ENCODE peak calls at places on chromosomes 12 and 14, in four cellular contexts. V, L, Z and Q are unnamed samples. For H3K27me3, the result is how much of the 10 kb centered on the place peaks cover.

GRCh38 chr12:6950944-6951540 is at the start of gene PTPN6:
- DNase-seq in V (no peak), L (peak), Z (peak), Q (no peak)

GRCh38 chr14:69499436-69499835 is 14.9 kb downstream of the PLEKHD1 start:
- DNase-seq in V (no peak), L (no peak), Z (no peak), Q (no peak)

GRCh38 chr14:68633131-68633991 is 159.5 kb downstream of the ZFP36L1 start:
- DNase-seq in V (no peak), L (no peak), Z (no peak), Q (peak)

GRCh38 chr14:94038510-94038909 is 12.4 kb downstream of the OTUB2 start:
- DNase-seq in V (no peak), L (no peak), Z (no peak), Q (no peak)

GRCh38 chr12:89433634-89434033 is 81.3 kb upstream of the DUSP6 start:
- DNase-seq in V (no peak), L (no peak), Z (no peak), Q (no peak)

GRCh38 chr12:52264435-52264825 is 10.0 kb upstream of the KRT86 start:
- DNase-seq in V (no peak), L (no peak), Z (no peak), Q (no peak)

GRCh38 chr12:88081247-88081646 is 52.0 kb upstream of the C12orf50 start:
- DNase-seq in V (no peak), L (no peak), Z (no peak), Q (no peak)

GRCh38 chr12:12138203-12139154 is 67.7 kb downstream of the BCL2L14 start:
- DNase-seq in V (no peak), L (no peak), Z (no peak), Q (no peak)

GRCh38 chr12:41769810-41770209 is 374.9 kb downstream of the GXYLT1 start:
- DNase-seq in V (no peak), L (no peak), Z (no peak), Q (no peak)

GRCh38 chr12:14605401-14605989 is 37.8 kb upstream of the PLBD1 start:
- DNase-seq in V (no peak), L (no peak), Z (no peak), Q (no peak)

GRCh38 chr12:22190969-22191368 is 143.5 kb downstream of the ST8SIA1 start:
- DNase-seq in V (no peak), L (no peak), Z (no peak), Q (no peak)

GRCh38 chr12:109131522-109132050 is 15.2 kb downstream of the ACACB start:
- DNase-seq in V (no peak), L (no peak), Z (no peak), Q (peak)

GRCh38 chr14:85607571-85608219 is 77.8 kb downstream of the FLRT2 start:
- DNase-seq in V (peak), L (no peak), Z (no peak), Q (no peak)

GRCh38 chr12:111570090-111570961 is 28.8 kb downstream of the ATXN2 start:
- DNase-seq in V (peak), L (no peak), Z (no peak), Q (no peak)

GRCh38 chr14:92615451-92615850 is 101.9 kb downstream of the RIN3 start:
- DNase-seq in V (no peak), L (no peak), Z (peak), Q (no peak)

GRCh38 chr12:94110258-94110657 is 38.1 kb upstream of the PLXNC1 start:
- DNase-seq in V (no peak), L (no peak), Z (no peak), Q (no peak)

GRCh38 chr14:101120636-101121398 is 217.3 kb upstream of the RTL1 start:
- DNase-seq in V (no peak), L (peak), Z (no peak), Q (no peak)

GRCh38 chr12:120132863-120133385 is 16.4 kb upstream of the RAB35 start:
- DNase-seq in V (no peak), L (no peak), Z (no peak), Q (no peak)

GRCh38 chr12:103278329-103278728 is 217.4 kb downstream of the C12orf42 start:
- DNase-seq in V (no peak), L (no peak), Z (no peak), Q (no peak)

GRCh38 chr14:68576496-68577244 is 216.2 kb downstream of the ZFP36L1 start:
- DNase-seq in V (peak), L (no peak), Z (no peak), Q (no peak)

GRCh38 chr14:74950795-74951442 is 4.5 kb downstream of the PGF start:
- DNase-seq in V (no peak), L (no peak), Z (no peak), Q (no peak)

GRCh38 chr12:118773956-118774723 is 207.2 kb upstream of the SRRM4 start:
- DNase-seq in V (no peak), L (no peak), Z (no peak), Q (no peak)

GRCh38 chr14:68968051-68968450 is 11.1 kb downstream of the ACTN1 start:
- DNase-seq in V (peak), L (no peak), Z (peak), Q (no peak)

GRCh38 chr12:122880668-122881067 is 15.3 kb downstream of the VPS37B start:
- DNase-seq in V (no peak), L (no peak), Z (no peak), Q (no peak)

GRCh38 chr12:79933580-79934264 is 1.2 kb downstream of the PPP1R12A start:
- DNase-seq in V (peak), L (no peak), Z (no peak), Q (peak)

GRCh38 chr12:21940972-21941521 is at the start of gene ABCC9:
- DNase-seq in V (peak), L (peak), Z (no peak), Q (peak)

GRCh38 chr12:20367731-20368652 is at the start of gene PDE3A:
- DNase-seq in V (peak), L (peak), Z (no peak), Q (peak)
- TF ChIP-seq CTCF in V (peak), L (no peak), Z (no peak), Q (no peak)

GRCh38 chr12:131830335-131831020 is 2.3 kb downstream of the MMP17 start:
- DNase-seq in V (peak), L (peak), Z (no peak), Q (peak)

GRCh38 chr12:131828671-131829350 is 618 bp downstream of the MMP17 start:
- DNase-seq in V (no peak), L (no peak), Z (no peak), Q (no peak)

GRCh38 chr12:131827961-131828534 is at the start of gene MMP17:
- DNase-seq in V (no peak), L (no peak), Z (no peak), Q (peak)

GRCh38 chr12:131829795-131830334 is 1.7 kb downstream of the MMP17 start:
- DNase-seq in V (no peak), L (no peak), Z (no peak), Q (peak)

DNA sequence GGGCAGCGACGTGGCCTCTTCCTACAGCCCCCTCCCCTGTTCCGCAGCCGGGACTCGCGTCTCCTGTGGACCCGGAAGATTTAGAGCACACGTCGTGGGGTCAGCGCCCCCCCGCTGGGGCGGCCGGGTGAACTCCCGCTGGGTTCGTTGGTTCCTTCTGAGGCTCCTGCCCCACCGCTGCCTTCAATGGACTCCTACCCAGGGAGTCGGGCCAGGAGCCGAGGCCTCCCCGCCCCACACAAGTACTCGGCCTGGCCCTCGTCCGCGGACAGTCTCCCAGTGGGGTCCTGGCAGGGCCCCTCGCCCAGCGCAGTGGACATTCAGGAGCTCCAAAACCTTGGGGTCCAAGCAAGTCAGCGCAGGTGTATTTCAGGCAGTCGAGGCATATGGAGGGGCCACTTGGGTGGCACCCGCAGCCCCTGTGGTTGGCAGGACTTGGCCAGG is 1.2 kb downstream of the MMP17 start:
- DNase-seq in V (no peak), L (no peak), Z (no peak), Q (no peak)
- H3K27me3 ChIP-seq in V (under half), L (half or more), Z (under half), Q (under half)

GRCh38 chr12:49227701-49228100 is 37.2 kb upstream of the TUBA1C start:
- DNase-seq in V (no peak), L (no peak), Z (no peak), Q (no peak)

GRCh38 chr12:49225551-49226166 is 36.8 kb upstream of the TUBA1A start:
- DNase-seq in V (peak), L (peak), Z (no peak), Q (no peak)

GRCh38 chr12:49220972-49221371 is 32.1 kb upstream of the TUBA1A start:
- DNase-seq in V (no peak), L (no peak), Z (no peak), Q (no peak)

GRCh38 chr12:49223122-49223521 is 34.2 kb upstream of the TUBA1A start:
- DNase-seq in V (no peak), L (no peak), Z (no peak), Q (no peak)

GRCh38 chr12:49223590-49224369 is 34.9 kb upstream of the TUBA1A start:
- DNase-seq in V (no peak), L (no peak), Z (no peak), Q (no peak)
- H3K27ac ChIP-seq in V (no peak), L (peak), Z (no peak), Q (no peak)

GRCh38 chr12:82912406-82912805 is 225.7 kb downstream of the TMTC2 start:
- DNase-seq in V (no peak), L (no peak), Z (no peak), Q (no peak)

GRCh38 chr12:82910246-82910893 is 223.7 kb downstream of the TMTC2 start:
- DNase-seq in V (no peak), L (no peak), Z (no peak), Q (no peak)
- TF ChIP-seq CTCF in V (no peak), L (no peak), Z (no peak), Q (no peak)

DNA sequence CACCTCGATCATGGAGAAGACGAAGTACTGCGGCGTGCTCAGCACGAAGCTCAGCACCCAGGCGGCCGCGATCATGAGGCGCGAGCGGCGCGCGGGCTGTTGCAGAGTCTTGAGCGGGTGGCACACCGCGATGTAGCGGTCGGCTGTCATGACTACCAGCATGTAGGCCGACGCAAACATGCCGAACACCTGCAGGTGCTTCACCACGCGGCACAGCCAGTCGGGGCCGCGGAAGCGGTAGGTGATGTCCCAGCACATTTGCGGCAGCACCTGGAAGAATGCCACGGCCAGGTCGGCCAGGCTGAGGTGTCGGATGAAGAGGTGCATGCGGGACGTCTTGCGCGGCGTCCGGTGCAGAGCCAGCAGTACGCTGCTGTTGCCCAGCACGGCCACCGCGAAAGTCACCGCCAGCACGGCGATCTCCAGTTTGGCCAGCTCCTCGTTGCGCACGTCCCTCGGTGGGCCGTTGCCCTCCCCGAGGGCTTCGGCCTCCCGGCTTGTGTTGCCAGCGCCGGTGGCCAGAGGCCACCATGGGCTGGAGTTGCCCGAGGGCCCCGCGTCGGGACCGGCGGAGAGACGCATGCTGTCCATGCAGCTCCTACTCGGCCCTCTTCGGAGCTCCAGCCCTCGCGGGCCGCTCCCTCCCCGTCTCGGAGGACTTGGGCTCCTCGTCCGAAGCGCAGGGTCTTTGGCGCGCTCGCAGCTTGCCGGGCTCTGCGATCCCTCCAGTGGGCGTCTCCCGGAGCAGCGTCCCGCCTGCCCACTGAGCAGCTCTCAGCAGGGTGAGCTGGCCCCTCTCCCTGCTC is 543 bp downstream of the AVPR1A start:
- DNase-seq in V (no peak), L (peak), Z (no peak), Q (peak)
- H3K27me3 ChIP-seq in V (under half), L (half or more), Z (half or more), Q (under half)

DNA sequence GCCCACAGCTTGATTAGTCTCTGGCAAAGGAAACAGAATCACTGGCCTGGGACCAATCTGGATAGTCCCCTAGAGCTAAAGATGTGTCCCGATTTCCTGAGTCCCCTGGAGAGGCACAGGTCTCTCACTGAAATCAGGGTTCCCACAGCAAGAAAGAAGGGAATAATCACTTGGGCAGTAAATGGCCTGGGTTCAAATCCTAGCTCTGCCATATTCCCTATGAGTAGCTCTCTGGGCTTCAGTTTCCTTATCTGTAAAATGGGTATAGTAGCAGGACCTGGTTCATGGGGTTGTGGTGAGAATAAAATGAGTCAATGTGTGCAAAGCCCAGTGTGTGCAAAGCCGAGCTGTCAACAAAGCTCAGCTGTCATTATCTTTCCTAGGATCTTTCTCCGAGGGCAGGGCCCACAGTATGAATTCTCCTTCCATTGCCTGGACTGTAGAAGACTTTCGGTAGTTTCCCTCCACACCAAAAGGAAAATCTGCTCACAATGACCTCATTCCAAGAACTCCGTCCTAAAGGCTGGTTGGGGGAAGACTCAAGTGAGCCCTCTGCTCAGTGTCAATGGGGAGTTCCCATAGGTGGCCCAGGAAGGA is 12.6 kb upstream of the NCOR2 start:
- DNase-seq in V (no peak), L (no peak), Z (no peak), Q (no peak)
- H3K27ac ChIP-seq in V (no peak), L (no peak), Z (no peak), Q (no peak)

GRCh38 chr14:51298895-51299294 is 58.8 kb downstream of the TMX1 start:
- DNase-seq in V (no peak), L (no peak), Z (no peak), Q (no peak)
- TF ChIP-seq CTCF in V (no peak), L (no peak), Z (no peak), Q (no peak)